ENCODE peak calls at places on chromosomes 3 and 15, in ten cellular contexts. E is GM12878, D is GM10248, R is NB4, Y is neural crest cell, Q is esophagus squamous epithelium, J is Calu3, U is mammary epithelial cell, X is fibroblast of lung, T is B cell. F is an unnamed sample.

GRCh38 chr3:112413722-112414121 is 80.8 kb downstream of the CD200 start:
- DNase-seq in E (no peak), D (no peak), R (no peak), Y (no peak), Q (no peak), J (no peak), U (no peak), X (no peak), T (no peak), F (no peak)

GRCh38 chr3:154018100-154018696 is 103.0 kb upstream of the ARHGEF26 start:
- DNase-seq in E (peak; percentile 11), D (peak; percentile 13), R (peak; percentile 55), Y (peak; percentile 59), Q (no peak), J (peak; percentile 81), U (no peak), X (peak; percentile 2), T (peak; percentile 27), F (no peak)

GRCh38 chr15:98421419-98422085 is 226.8 kb upstream of the IGF1R start:
- DNase-seq in E (no peak), D (peak; percentile 77), R (peak; percentile 70), Y (peak; percentile 91), Q (no peak), J (peak; percentile 80), U (peak; percentile 24), X (peak; percentile 23), T (peak; percentile 62), F (peak; percentile 59)

GRCh38 chr3:168096210-168096795 is 579 bp upstream of the GOLIM4 start:
- DNase-seq in E (peak; percentile 56), D (peak; percentile 50), R (peak; percentile 86), Y (peak; percentile 58), Q (no peak), J (peak; percentile 86), U (peak; percentile 93), X (peak; percentile 95), T (no peak), F (peak; percentile 56)

GRCh38 chr3:183265157-183265642 is 12.1 kb downstream of the B3GNT5 start:
- DNase-seq in E (no peak), D (no peak), R (peak; percentile 59), Y (peak; percentile 52), Q (no peak), J (no peak), U (no peak), X (peak; percentile 69), T (no peak), F (no peak)

GRCh38 chr15:50890751-50891150 is 17.7 kb upstream of the AP4E1 start:
- DNase-seq in E (no peak), D (no peak), R (no peak), Y (no peak), Q (no peak), J (no peak), U (no peak), X (peak; percentile 22), T (no peak), F (no peak)

GRCh38 chr3:24245056-24245455 is 249.6 kb downstream of the THRB start:
- DNase-seq in E (no peak), D (no peak), R (no peak), Y (no peak), Q (no peak), J (no peak), U (no peak), X (no peak), T (no peak), F (no peak)

GRCh38 chr3:37736632-37737031 is 125.0 kb upstream of the CTDSPL start:
- DNase-seq in E (no peak), D (peak; percentile 35), R (no peak), Y (no peak), Q (no peak), J (no peak), U (no peak), X (no peak), T (peak; percentile 8), F (no peak)

GRCh38 chr3:14478943-14479550 is 61.1 kb downstream of the GRIP2 start:
- DNase-seq in E (no peak), D (no peak), R (no peak), Y (no peak), Q (no peak), J (no peak), U (no peak), X (no peak), T (no peak), F (no peak)

GRCh38 chr15:54064412-54064811 is 86.2 kb downstream of the UNC13C start:
- DNase-seq in E (no peak), D (no peak), R (no peak), Y (no peak), Q (no peak), J (no peak), U (no peak), X (no peak), T (no peak), F (no peak)

GRCh38 chr15:33107950-33108349 is 86.6 kb downstream of the FMN1 start:
- DNase-seq in E (no peak), D (no peak), R (no peak), Y (no peak), Q (no peak), J (no peak), U (peak; percentile 42), X (peak; percentile 20), T (no peak), F (no peak)

GRCh38 chr3:142976621-142977398 is 13.3 kb upstream of the PAQR9 start:
- DNase-seq in E (no peak), D (no peak), R (peak; percentile 76), Y (peak; percentile 18), Q (no peak), J (peak; percentile 91), U (peak; percentile 89), X (peak; percentile 96), T (no peak), F (peak; percentile 35)

GRCh38 chr3:167575000-167575399 is 78.7 kb downstream of the WDR49 start:
- DNase-seq in E (no peak), D (no peak), R (no peak), Y (no peak), Q (no peak), J (no peak), U (no peak), X (no peak), T (no peak), F (peak; percentile 30)

GRCh38 chr15:81111018-81111417 is 23.1 kb upstream of the CFAP161 start:
- DNase-seq in E (no peak), D (no peak), R (no peak), Y (no peak), Q (no peak), J (no peak), U (peak; percentile 92), X (no peak), T (no peak), F (no peak)

GRCh38 chr3:108595304-108595703 is 5.8 kb downstream of the DZIP3 start:
- DNase-seq in E (no peak), D (no peak), R (no peak), Y (no peak), Q (no peak), J (no peak), U (no peak), X (no peak), T (no peak), F (no peak)

GRCh38 chr3:108589081-108589997 is at the start of the genes CIP2A and DZIP3:
- DNase-seq in E (peak; percentile 85), D (peak; percentile 92), R (peak; percentile 95), Y (peak; percentile 90), Q (peak; percentile 31), J (peak; percentile 90), U (peak; percentile 94), X (peak; percentile 91), T (peak; percentile 94), F (peak; percentile 91)

GRCh38 chr3:108588616-108589015 is 622 bp downstream of the CIP2A start:
- DNase-seq in E (no peak), D (peak; percentile 13), R (peak; percentile 53), Y (no peak), Q (no peak), J (no peak), U (no peak), X (no peak), T (no peak), F (no peak)

GRCh38 chr3:108590443-108590842 is 921 bp downstream of the DZIP3 start:
- DNase-seq in E (no peak), D (peak; percentile 11), R (peak; percentile 5), Y (no peak), Q (no peak), J (no peak), U (peak; percentile 26), X (peak; percentile 8), T (peak; percentile 11), F (no peak)

DNA sequence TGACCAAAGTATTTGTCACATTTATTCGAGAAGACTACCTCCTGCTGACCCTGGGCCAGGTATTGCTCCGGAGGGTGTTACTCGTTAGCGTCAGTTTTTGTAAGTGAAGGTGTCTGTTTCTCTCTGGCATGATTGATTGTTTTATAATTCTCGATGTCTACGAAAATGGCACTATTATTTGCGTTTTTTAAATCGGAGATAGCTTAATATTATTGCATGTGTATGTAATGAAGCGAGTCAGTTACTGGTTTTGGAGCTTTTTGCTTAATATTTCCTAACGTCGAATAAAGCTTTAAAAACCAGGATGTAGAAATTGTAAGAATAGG is 439 bp downstream of the DZIP3 start:
- DNase-seq in E (no peak), D (no peak), R (no peak), Y (no peak), Q (no peak), J (no peak), U (no peak), X (no peak), T (no peak), F (no peak)
- TF ChIP-seq CTCF in E (no peak), D (peak; percentile 4), R (no peak), Y (peak; percentile 23), Q (no peak), J (no peak), U (peak; percentile 27), X (no peak), T (no peak), F (no peak)

GRCh38 chr3:52798376-52798977 is 3.9 kb downstream of the ITIH3 start:
- DNase-seq in E (no peak), D (no peak), R (no peak), Y (no peak), Q (no peak), J (no peak), U (no peak), X (peak; percentile 54), T (no peak), F (no peak)
- TF ChIP-seq CTCF in E (no peak), D (no peak), R (no peak), Y (no peak), Q (no peak), J (no peak), U (no peak), X (no peak), T (no peak), F (no peak)

GRCh38 chr15:90603893-90604292 is 74.2 kb downstream of the CRTC3 start:
- DNase-seq in E (no peak), D (no peak), R (peak; percentile 59), Y (no peak), Q (no peak), J (peak; percentile 47), U (no peak), X (no peak), T (peak; percentile 42), F (no peak)
- TF ChIP-seq CTCF in E (peak; percentile 49), D (peak; percentile 31), R (peak; percentile 68), Y (peak; percentile 40), Q (peak; percentile 48), J (peak; percentile 38), U (peak; percentile 60), X (peak; percentile 21), T (peak; percentile 52), F (peak; percentile 42)

DNA sequence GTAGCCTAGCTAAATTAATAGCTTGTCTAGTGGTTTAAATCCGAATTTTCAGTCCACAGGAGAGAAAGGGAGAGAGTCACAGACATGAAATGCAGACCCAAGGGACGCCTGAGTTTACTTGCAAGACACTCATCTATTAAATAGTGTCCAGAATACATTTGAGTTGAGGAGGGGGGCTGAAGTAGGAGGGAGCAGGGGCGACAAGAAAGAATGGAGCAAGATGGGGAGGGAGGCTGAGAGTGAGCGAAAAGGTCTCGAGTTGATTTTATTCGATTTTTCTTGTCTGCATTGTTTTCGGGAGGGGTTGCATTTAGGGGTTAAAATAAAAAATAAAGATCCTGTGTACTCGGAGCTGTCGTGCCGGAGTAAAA is 4.2 kb upstream of the MECOM start:
- DNase-seq in E (no peak), D (no peak), R (no peak), Y (no peak), Q (no peak), J (peak; percentile 5), U (no peak), X (no peak), T (no peak), F (no peak)
- TF ChIP-seq CTCF in E (no peak), D (no peak), R (no peak), Y (no peak), Q (no peak), J (no peak), U (no peak), X (no peak), T (no peak), F (no peak)

F was measured in dorsolateral prefrontal cortex.